ENCODE peak calls at places on chromosomes 4 and X, in six cellular contexts. H is H1, N is K562, A is GM12891, U is GM12878, X is HepG2. D is an unnamed sample.

GRCh38 chr4:146436423-146437162 is 85.1 kb downstream of the SLC10A7 start:
- DNase-seq in U (no peak), A (no peak), N (no peak), X (no peak), H (no peak), D (no peak)

GRCh38 chrX:45622042-45622423 is 421.4 kb upstream of the DIPK2B start:
- DNase-seq in N (no peak), U (no peak), H (no peak), A (no peak), X (no peak), D (no peak)

GRCh38 chr4:52954771-52955170 is 92.7 kb downstream of the RASL11B start:
- DNase-seq in U (no peak), N (peak), H (no peak), X (no peak), A (no peak), D (no peak)

GRCh38 chr4:20273793-20274192 is 22.1 kb downstream of the SLIT2 start:
- DNase-seq in X (no peak), U (no peak), A (no peak), N (no peak), H (no peak), D (no peak)

GRCh38 chr4:5891563-5892320 is 1.1 kb downstream of the CRMP1 start:
- DNase-seq in U (no peak), N (no peak), X (no peak), H (no peak), A (no peak), D (no peak)

GRCh38 chr4:141654098-141654497 is 17.7 kb downstream of the IL15 start:
- DNase-seq in N (peak), A (no peak), X (no peak), H (peak), U (no peak), D (no peak)

GRCh38 chr4:55075823-55076418 is 49.5 kb downstream of the KDR start:
- DNase-seq in A (no peak), H (no peak), U (no peak), N (no peak), X (no peak), D (no peak)

GRCh38 chr4:5477613-5478012 is 230.7 kb downstream of the EVC2 start:
- DNase-seq in A (no peak), N (no peak), H (no peak), X (no peak), U (no peak), D (no peak)

GRCh38 chr4:55635760-55636621 is at the start of gene NMU:
- DNase-seq in N (peak), U (no peak), A (peak), X (peak), H (no peak), D (no peak)

GRCh38 chrX:97704881-97705280 is 821.2 kb downstream of the RPA4 start:
- DNase-seq in U (no peak), A (no peak), X (no peak), N (no peak), H (no peak), D (no peak)

GRCh38 chr4:144712775-144713174 is 66.8 kb downstream of the HHIP start:
- DNase-seq in U (no peak), A (no peak), X (no peak), H (no peak), N (no peak), D (no peak)

GRCh38 chr4:2258091-2259035 is 3.5 kb downstream of the MXD4 start:
- DNase-seq in X (no peak), A (no peak), H (no peak), U (no peak), N (no peak), D (peak)

GRCh38 chr4:113311047-113311446 is 261.6 kb downstream of the ANK2 start:
- DNase-seq in U (no peak), X (no peak), A (no peak), H (no peak), N (no peak), D (no peak)

GRCh38 chrX:78769356-78769755 is 21.8 kb downstream of the LPAR4 start:
- DNase-seq in N (no peak), X (no peak), U (no peak), H (no peak), A (no peak), D (no peak)

GRCh38 chr4:101287332-101287731 is 60.0 kb downstream of the PPP3CA start:
- DNase-seq in U (no peak), X (no peak), H (no peak), A (no peak), N (no peak), D (no peak)

GRCh38 chrX:4876268-4876667 is 1162.8 kb upstream of the PRKX start:
- DNase-seq in H (no peak), A (no peak), X (no peak), U (no peak), N (no peak), D (no peak)

GRCh38 chr4:3805731-3806130 is 39.5 kb downstream of the ADRA2C start:
- DNase-seq in N (no peak), U (no peak), H (no peak), X (no peak), A (no peak), D (no peak)

GRCh38 chr4:99651811-99652545 is 5.7 kb downstream of the C4orf54 start:
- DNase-seq in U (no peak), X (no peak), H (no peak), A (no peak), N (no peak), D (no peak)

GRCh38 chr4:23614284-23614892 is 275.5 kb downstream of the PPARGC1A start:
- DNase-seq in X (peak), A (peak), U (no peak), H (peak), N (peak), D (no peak)

GRCh38 chr4:113878718-113879117 is 100.7 kb downstream of the ARSJ start:
- DNase-seq in N (peak), A (no peak), X (peak), H (peak), U (no peak), D (no peak)

GRCh38 chrX:16786791-16787735 is 797 bp downstream of the TXLNG start:
- DNase-seq in H (no peak), X (no peak), A (peak), N (peak), U (no peak), D (peak)

DNA sequence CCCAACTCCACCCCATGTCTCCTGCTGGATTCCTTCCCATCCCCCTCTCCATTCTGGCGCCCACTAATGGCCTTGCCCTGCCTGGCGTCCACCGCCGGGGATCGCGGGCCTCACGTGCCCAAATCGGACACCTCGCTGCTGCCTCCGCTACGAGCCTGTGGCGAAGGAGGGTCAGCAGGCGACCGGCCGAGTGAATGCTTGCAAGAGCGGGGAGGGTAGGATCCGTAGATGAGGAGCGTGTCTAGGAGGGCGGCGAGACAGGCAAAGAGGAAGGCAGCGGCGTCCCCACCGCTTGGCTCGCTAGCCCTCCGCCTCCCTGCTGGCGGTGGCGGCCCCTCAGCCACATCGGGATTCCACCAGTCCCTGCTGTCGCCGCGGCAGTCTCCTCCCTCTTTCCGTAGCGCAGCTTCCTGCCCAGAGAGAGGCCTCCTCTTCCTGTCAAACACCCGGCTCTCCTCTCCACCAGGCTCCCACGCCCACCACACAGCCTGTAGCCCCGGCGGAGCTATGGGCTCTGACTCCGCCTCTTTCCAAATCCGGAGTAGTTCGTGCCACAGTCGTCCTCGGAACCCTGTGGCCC is at the start of gene SPIN2B:
- DNase-seq in A (peak), U (peak), X (peak), H (peak), N (peak), D (peak)
- TF ChIP-seq POLR2A in A (peak), U (peak), X (peak), H (peak), N (peak), D (peak)

DNA sequence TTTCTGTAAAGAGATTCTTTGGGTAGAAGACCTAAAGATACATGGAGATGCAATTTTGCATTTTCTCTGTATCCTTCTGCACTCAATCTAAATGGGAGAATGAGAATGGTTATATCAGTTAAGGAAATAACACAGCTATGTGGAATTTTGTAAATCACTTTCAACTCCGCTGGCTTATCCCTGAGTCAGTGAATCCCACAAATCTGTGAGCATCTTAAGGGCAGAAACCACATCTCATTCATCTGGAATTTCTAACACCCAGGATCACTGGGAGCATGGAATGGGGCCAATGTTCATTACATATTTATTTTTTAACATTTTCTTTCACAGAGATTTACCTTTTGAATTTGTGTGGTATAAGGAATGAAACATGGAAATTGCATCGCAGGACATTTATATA is 167.8 kb downstream of the CFAP47 start:
- DNase-seq in N (no peak), U (no peak), A (no peak), H (no peak), X (no peak), D (no peak)
- TF ChIP-seq TAF1 in N (no peak), U (no peak), A (no peak), H (no peak), X (no peak), D (no peak)

DNA sequence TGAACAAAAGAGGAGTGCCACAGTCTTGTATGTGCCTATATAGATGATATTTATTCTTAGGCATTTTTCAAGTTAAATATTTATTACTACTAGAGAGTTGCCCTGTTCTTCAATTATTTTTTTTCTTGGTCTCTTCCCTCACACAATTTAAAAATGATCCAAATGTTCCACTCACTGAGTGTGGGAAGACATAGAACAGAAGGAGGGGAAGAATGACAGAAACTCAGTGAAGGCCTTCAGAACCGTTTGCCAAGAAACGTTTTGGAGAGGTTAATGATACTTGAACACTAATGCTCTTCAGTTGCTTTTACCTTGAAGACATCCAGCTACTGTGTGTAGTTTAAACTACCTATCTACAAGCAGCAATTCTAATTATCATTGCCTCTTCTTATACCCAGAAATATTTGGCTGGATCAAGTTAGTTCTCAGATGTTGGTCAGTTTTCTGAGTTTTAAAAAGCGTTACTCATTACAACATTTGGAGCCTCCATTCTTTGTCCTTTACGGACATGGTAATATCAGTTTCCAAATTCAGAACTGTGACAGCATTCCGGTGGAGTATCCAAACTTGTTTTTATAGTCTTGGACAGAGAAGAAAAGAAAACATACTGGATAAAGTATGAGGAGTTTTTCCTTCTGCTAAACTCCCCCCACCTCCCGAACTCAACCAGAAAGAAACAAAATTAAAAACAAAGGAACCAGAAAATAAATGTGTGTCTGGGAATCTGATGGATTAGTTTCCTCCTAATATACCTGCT is 389.7 kb downstream of the SPRY1 start:
- DNase-seq in H (no peak), A (no peak), X (no peak), N (no peak), U (no peak), D (no peak)
- TF ChIP-seq POLR2AphosphoS5 in H (no peak), A (no peak), X (no peak), N (no peak), U (no peak), D (no peak)

GRCh38 chrX:120250522-120251271 is at the start of gene ZBTB33:
- DNase-seq in A (peak), N (peak), U (peak), H (peak), X (peak), D (peak)
- TF ChIP-seq POLR2A in A (no peak), N (peak), U (peak), H (peak), X (no peak), D (no peak)

GRCh38 chr4:169085015-169085414 is 75.0 kb upstream of the CBR4 start:
- DNase-seq in X (no peak), H (no peak), U (no peak), N (no peak), A (no peak), D (no peak)

GRCh38 chr4:169080970-169081369 is 70.9 kb upstream of the CBR4 start:
- DNase-seq in H (no peak), U (no peak), A (no peak), N (no peak), X (no peak), D (no peak)

DNA sequence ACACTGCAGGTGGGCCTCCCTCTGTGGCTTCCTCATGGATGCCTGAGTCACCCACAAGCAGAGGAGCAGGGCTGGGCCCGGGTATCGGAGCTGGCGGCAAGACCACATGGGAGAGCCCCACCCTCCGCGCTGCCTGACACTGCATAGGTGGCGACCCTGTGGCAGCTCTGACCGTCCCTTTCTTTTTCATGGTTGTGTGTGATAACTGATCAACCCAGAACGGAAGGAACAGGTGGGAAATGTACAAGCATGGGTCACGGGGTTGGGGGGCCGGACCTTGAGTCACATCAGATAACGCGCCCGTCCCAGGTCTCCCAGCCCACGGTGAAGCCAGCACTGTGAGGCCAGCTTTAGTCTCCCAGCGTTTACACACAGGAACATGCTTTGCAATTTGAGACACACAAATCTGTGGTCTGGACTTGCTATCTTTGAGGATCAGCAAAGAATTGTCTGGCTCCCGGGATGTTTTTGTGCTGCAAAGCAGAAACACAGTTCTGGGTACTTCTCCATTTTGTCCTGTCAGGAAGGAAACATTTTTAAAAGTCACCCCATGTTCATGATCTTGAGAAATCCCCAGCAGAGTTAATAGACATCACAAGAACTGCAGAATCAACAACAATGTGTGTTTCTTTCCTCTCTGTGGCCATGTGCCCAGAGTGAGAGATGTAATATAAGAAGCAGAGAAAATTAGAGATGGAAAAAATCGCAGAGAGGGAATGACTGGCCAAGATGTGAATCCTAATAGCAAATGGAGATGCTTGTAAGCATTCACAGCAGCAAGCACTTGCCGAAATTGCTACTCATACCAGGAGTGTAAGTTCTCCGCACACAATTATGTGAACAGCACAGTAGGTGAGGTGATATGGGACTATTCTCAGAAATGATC is 70.1 kb upstream of the CBR4 start:
- DNase-seq in X (peak), U (peak), N (peak), H (no peak), A (no peak), D (peak)
- TF ChIP-seq TAF1 in X (no peak), U (peak), N (no peak), H (no peak), A (peak), D (no peak)

GRCh38 chrX:12949927-12950656 is 24.8 kb upstream of the TMSB4X start:
- DNase-seq in U (peak), X (no peak), H (no peak), N (peak), A (no peak), D (no peak)
- TF ChIP-seq POLR2AphosphoS5 in U (peak), X (no peak), H (no peak), N (no peak), A (peak), D (peak)